ENCODE peak calls at places on chromosomes 13 and 19, in eight cellular contexts. U is fibroblast of pulmonary artery; P is CD4-positive, alpha-beta memory T cell; Z is astrocyte of the hippocampus; H is EH; X is stimulated activated CD4-positive, alpha-beta T cell treated with anti-CD3 and anti-CD28 coated beads, Interleukin-2, amount 100 ng/mL, for 48 hours; Q is mucosa of descending colon; M is thyroid gland. I is an unnamed sample.

GRCh38 chr13:56378566-56378965 is 762.2 kb upstream of the PRR20A start:
- DNase-seq in U (no peak), P (no peak), Z (no peak), H (no peak), X (no peak), Q (no peak), M (no peak), I (no peak)

GRCh38 chr19:1360126-1360817 is 23.4 kb upstream of the NDUFS7 start:
- DNase-seq in U (no peak), P (no peak), Z (peak), H (peak), X (no peak), Q (no peak), M (no peak), I (no peak)

GRCh38 chr19:10315335-10316214 is at the start of gene FDX2:
- DNase-seq in U (peak), P (peak), Z (peak), H (peak), X (peak), Q (peak), M (peak), I (peak)

GRCh38 chr13:95614641-95615245 is 29.8 kb downstream of the DZIP1 start:
- DNase-seq in U (no peak), P (no peak), Z (peak), H (no peak), X (no peak), Q (no peak), M (no peak), I (no peak)

GRCh38 chr19:52170863-52171320 is 529 bp downstream of the ZNF836 start:
- DNase-seq in U (no peak), P (peak), Z (peak), H (no peak), X (no peak), Q (peak), M (peak), I (no peak)

GRCh38 chr13:59398127-59398526 is 765.6 kb downstream of the DIAPH3 start:
- DNase-seq in U (peak), P (no peak), Z (peak), H (peak), X (no peak), Q (no peak), M (no peak), I (no peak)

GRCh38 chr19:38277969-38278680 is 13.8 kb downstream of the SPINT2 start:
- DNase-seq in U (peak), P (no peak), Z (peak), H (peak), X (no peak), Q (no peak), M (peak), I (no peak)

GRCh38 chr19:1262687-1263123 is 6.4 kb upstream of the CIRBP start:
- DNase-seq in U (no peak), P (no peak), Z (peak), H (peak), X (no peak), Q (no peak), M (no peak), I (no peak)

GRCh38 chr19:57709616-57710015 is 612 bp upstream of the ZNF154 start:
- DNase-seq in U (no peak), P (no peak), Z (no peak), H (no peak), X (no peak), Q (no peak), M (no peak), I (no peak)

GRCh38 chr19:8368136-8368535 is 4.2 kb downstream of the ANGPTL4 start:
- DNase-seq in U (no peak), P (no peak), Z (no peak), H (no peak), X (no peak), Q (no peak), M (no peak), I (no peak)

GRCh38 chr19:17281391-17282304 is at the start of gene ANKLE1:
- DNase-seq in U (peak), P (no peak), Z (peak), H (peak), X (no peak), Q (no peak), M (no peak), I (no peak)

GRCh38 chr13:27079421-27079958 is 92.1 kb downstream of the USP12 start:
- DNase-seq in U (peak), P (no peak), Z (peak), H (peak), X (no peak), Q (no peak), M (no peak), I (no peak)

GRCh38 chr13:43023244-43023931 is at the start of gene DNAJC15:
- DNase-seq in U (peak), P (peak), Z (peak), H (peak), X (peak), Q (peak), M (peak), I (peak)

GRCh38 chr19:4065430-4066175 is 1.1 kb downstream of the ZBTB7A start:
- DNase-seq in U (peak), P (peak), Z (peak), H (peak), X (peak), Q (peak), M (peak), I (peak)

GRCh38 chr19:6063576-6063961 is 46.7 kb downstream of the RFX2 start:
- DNase-seq in U (no peak), P (no peak), Z (no peak), H (no peak), X (no peak), Q (no peak), M (no peak), I (no peak)